ENCODE peak calls at places on chromosomes 5 and 9, in seven cellular contexts. S, A, R, B, C, D and Y are unnamed samples.

GRCh38 chr5:74648835-74649286 is 8.3 kb upstream of the ENC1 start:
- DNase-seq in D (no peak), S (no peak), C (no peak), A (no peak), R (no peak), B (no peak), Y (no peak)

GRCh38 chr5:1320436-1321344 is 24.2 kb downstream of the CLPTM1L start:
- DNase-seq in D (no peak), C (no peak), R (no peak), S (peak; percentile 50), B (no peak), A (peak; percentile 21), Y (no peak)

GRCh38 chr9:71191708-71192107 is 70.3 kb upstream of the TRPM3 start:
- DNase-seq in B (no peak), A (no peak), S (no peak), R (no peak), D (no peak), C (no peak), Y (no peak)

GRCh38 chr9:124021385-124021769 is 9.8 kb downstream of the LHX2 start:
- DNase-seq in R (no peak), C (no peak), D (no peak), A (no peak), S (no peak), B (no peak), Y (no peak)

GRCh38 chr5:152303841-152304240 is 101.2 kb downstream of the NMUR2 start:
- DNase-seq in C (no peak), D (no peak), A (no peak), R (no peak), S (no peak), B (no peak), Y (no peak)

GRCh38 chr9:122821278-122821952 is 7.0 kb downstream of the PDCL start:
- DNase-seq in C (no peak), R (peak; percentile 51), A (no peak), D (no peak), S (no peak), B (no peak), Y (no peak)

GRCh38 chr9:11194249-11194648 is 581.4 kb upstream of the PTPRD start:
- DNase-seq in S (no peak), R (no peak), D (no peak), A (no peak), C (no peak), B (no peak), Y (no peak)

GRCh38 chr5:58871648-58872242 is 288.9 kb downstream of the RAB3C start:
- DNase-seq in B (no peak), R (no peak), S (no peak), C (no peak), D (no peak), A (no peak), Y (no peak)

GRCh38 chr9:127149010-127149409 is 26.6 kb upstream of the ANGPTL2 start:
- DNase-seq in C (no peak), R (peak; percentile 13), D (no peak), S (no peak), B (no peak), A (no peak), Y (no peak)

GRCh38 chr9:130806388-130806716 is 28.7 kb upstream of the ABL1 start:
- DNase-seq in R (no peak), B (no peak), S (no peak), D (no peak), C (no peak), A (no peak), Y (no peak)

GRCh38 chr5:153490124-153491085 is at the start of gene GRIA1:
- DNase-seq in S (no peak), R (no peak), C (no peak), B (no peak), D (no peak), A (no peak), Y (no peak)

GRCh38 chr5:102811962-102812361 is 56.9 kb downstream of the PAM start:
- DNase-seq in R (no peak), D (no peak), A (no peak), B (no peak), S (no peak), C (no peak), Y (no peak)

GRCh38 chr9:104374711-104375110 is 129.4 kb upstream of the OR13F1 start:
- DNase-seq in D (no peak), B (peak; percentile 30), S (no peak), R (no peak), A (no peak), C (no peak), Y (no peak)

GRCh38 chr9:114906922-114907571 is 23.3 kb downstream of the TNFSF8 start:
- DNase-seq in C (no peak), S (no peak), R (no peak), B (no peak), A (no peak), D (no peak), Y (no peak)

GRCh38 chr5:79202076-79202475 is 33.9 kb upstream of the JMY start:
- DNase-seq in R (no peak), C (no peak), A (no peak), D (no peak), S (no peak), B (no peak), Y (no peak)

GRCh38 chr9:106075568-106075967 is 381.2 kb downstream of the TMEM38B start:
- DNase-seq in R (no peak), S (no peak), A (no peak), C (no peak), B (no peak), D (no peak), Y (no peak)

GRCh38 chr5:71924325-71924724 is 182.9 kb upstream of the MAP1B start:
- DNase-seq in D (no peak), R (no peak), B (no peak), S (no peak), A (no peak), C (no peak), Y (no peak)

GRCh38 chr9:21750021-21750735 is 52.3 kb upstream of the MTAP start:
- DNase-seq in B (no peak), S (no peak), D (no peak), A (no peak), C (no peak), R (no peak), Y (no peak)

DNA sequence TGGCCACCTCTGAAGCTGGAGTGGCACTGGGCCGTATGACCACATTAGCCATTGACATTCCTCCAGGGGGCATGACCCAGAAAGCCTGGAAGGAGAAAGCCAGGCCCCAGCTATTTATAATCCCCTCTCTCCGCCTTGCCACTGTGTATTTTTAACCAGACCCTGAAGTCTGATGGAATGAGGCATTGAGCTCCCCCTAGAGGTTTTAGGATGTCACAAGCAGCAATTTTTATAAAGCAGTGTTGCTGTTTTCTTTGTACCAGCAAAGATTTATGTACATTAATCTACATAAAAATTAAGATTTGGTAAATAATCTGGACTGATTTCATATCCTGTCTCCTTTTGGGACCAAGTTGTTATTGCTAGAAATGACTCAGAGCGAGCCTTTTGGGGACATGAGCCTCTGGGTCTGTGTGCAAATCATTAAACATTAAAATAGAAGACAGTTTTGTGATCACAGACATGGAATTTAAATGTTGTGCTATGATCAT is 127.1 kb downstream of the TRIO start:
- DNase-seq in D (no peak), B (peak; percentile 79), R (peak; percentile 51), A (no peak), S (no peak), C (peak; percentile 86), Y (no peak)
- TF ChIP-seq CTCF in D (peak; percentile 82), B (peak; percentile 83), R (peak; percentile 45), A (peak; percentile 56), S (peak; percentile 69), C (peak; percentile 90), Y (peak; percentile 83)

GRCh38 chr5:77282337-77283027 is 72.0 kb downstream of the PDE8B start:
- DNase-seq in S (no peak), B (no peak), A (no peak), D (peak; percentile 69), R (no peak), C (peak; percentile 5), Y (no peak)
- TF ChIP-seq CTCF in S (no peak), B (no peak), A (no peak), D (peak; percentile 75), R (no peak), C (no peak), Y (no peak)

GRCh38 chr5:5314626-5315025 is 107.9 kb upstream of the ICE1 start:
- DNase-seq in B (no peak), C (no peak), A (no peak), R (no peak), S (no peak), D (no peak), Y (no peak)

GRCh38 chr5:5315068-5315835 is 107.2 kb upstream of the ICE1 start:
- DNase-seq in C (no peak), S (no peak), A (no peak), R (no peak), D (no peak), B (no peak), Y (no peak)

GRCh38 chr5:5316333-5316732 is 106.1 kb upstream of the ICE1 start:
- DNase-seq in R (no peak), S (no peak), C (no peak), D (no peak), A (no peak), B (no peak), Y (no peak)

GRCh38 chr5:5313081-5313736 is 109.3 kb upstream of the ICE1 start:
- DNase-seq in B (no peak), C (no peak), R (no peak), S (no peak), A (no peak), D (no peak), Y (no peak)

GRCh38 chr5:5314166-5314565 is 108.3 kb upstream of the ICE1 start:
- DNase-seq in C (no peak), A (no peak), S (no peak), R (no peak), D (no peak), B (no peak), Y (no peak)
- TF ChIP-seq CTCF in C (no peak), A (no peak), S (no peak), R (no peak), D (no peak), B (no peak), Y (no peak)

GRCh38 chr5:115588640-115589039 is 13.6 kb downstream of the TICAM2 start:
- DNase-seq in A (no peak), C (no peak), S (no peak), D (no peak), B (no peak), R (no peak), Y (no peak)

GRCh38 chr5:115584501-115584900 is 17.8 kb downstream of the TICAM2 start:
- DNase-seq in D (no peak), R (no peak), C (no peak), S (no peak), B (no peak), A (no peak), Y (no peak)

GRCh38 chr5:115586525-115587146 is 15.6 kb downstream of the TICAM2 start:
- DNase-seq in B (no peak), R (no peak), C (no peak), S (no peak), A (no peak), D (no peak), Y (no peak)

GRCh38 chr5:115583474-115583873 is 18.8 kb downstream of the TICAM2 start:
- DNase-seq in C (no peak), A (no peak), S (no peak), B (no peak), R (no peak), D (peak; percentile 69), Y (no peak)

DNA sequence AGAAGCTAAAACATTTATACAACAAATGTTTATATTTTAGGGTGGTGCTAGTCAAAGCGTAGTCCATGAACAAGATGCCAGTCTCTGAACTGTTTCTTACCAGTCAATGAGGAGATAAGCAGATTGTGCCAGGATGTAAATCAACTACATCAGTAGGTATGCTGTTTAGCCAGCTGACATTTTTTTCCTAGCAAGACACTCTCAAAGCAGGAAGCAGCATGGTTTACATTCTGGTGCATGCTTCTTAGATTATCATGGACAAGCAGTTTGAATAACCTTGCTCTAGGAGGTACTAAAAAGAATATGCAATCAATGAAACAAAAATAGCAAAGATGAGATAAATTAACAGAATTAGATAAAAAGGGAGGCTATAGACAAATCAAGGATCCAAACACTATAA is 17.0 kb downstream of the TICAM2 start:
- DNase-seq in R (no peak), B (no peak), D (no peak), A (no peak), S (no peak), C (no peak), Y (no peak)
- TF ChIP-seq CTCF in R (no peak), B (no peak), D (no peak), A (no peak), S (no peak), C (no peak), Y (no peak)